ENCODE peak calls at places on chromosome 1, in seven cellular contexts. B, A, K, Z, S, M and I are unnamed samples.

GRCh38 chr1:147236448-147236847 is 6.0 kb upstream of the CHD1L start:
- DNase-seq in B (no peak), A (no peak), K (no peak), Z (no peak), S (no peak), M (no peak), I (no peak)

GRCh38 chr1:197918815-197919522 is 1.8 kb downstream of the LHX9 start:
- DNase-seq in B (no peak), A (no peak), K (peak), Z (no peak), S (no peak), M (no peak), I (no peak)

GRCh38 chr1:201713093-201713810 is 115.7 kb upstream of the IPO9 start:
- DNase-seq in B (peak), A (no peak), K (no peak), Z (peak), S (no peak), M (peak), I (peak)

GRCh38 chr1:156705918-156706646 is 699 bp upstream of the CRABP2 start:
- DNase-seq in B (no peak), A (peak), K (peak), Z (peak), S (peak), M (no peak), I (no peak)

GRCh38 chr1:116852910-116853309 is 56.8 kb upstream of the PTGFRN start:
- DNase-seq in B (peak), A (no peak), K (no peak), Z (no peak), S (no peak), M (no peak), I (peak)

GRCh38 chr1:240492832-240493440 is 119.0 kb downstream of the GREM2 start:
- DNase-seq in B (peak), A (no peak), K (no peak), Z (no peak), S (no peak), M (peak), I (no peak)

GRCh38 chr1:230208619-230209261 is 141.7 kb downstream of the GALNT2 start:
- DNase-seq in B (no peak), A (peak), K (peak), Z (no peak), S (peak), M (no peak), I (no peak)

GRCh38 chr1:203081465-203082355 is 4.1 kb downstream of the MYOG start:
- DNase-seq in B (no peak), A (no peak), K (no peak), Z (no peak), S (no peak), M (no peak), I (no peak)

GRCh38 chr1:39694026-39694425 is 2.8 kb upstream of the HPCAL4 start:
- DNase-seq in B (no peak), A (no peak), K (no peak), Z (no peak), S (no peak), M (no peak), I (no peak)

GRCh38 chr1:91582431-91582921 is 81.8 kb downstream of the CDC7 start:
- DNase-seq in B (peak), A (no peak), K (no peak), Z (peak), S (no peak), M (no peak), I (peak)

GRCh38 chr1:3827813-3828307 is 29.2 kb downstream of the CEP104 start:
- DNase-seq in B (no peak), A (no peak), K (no peak), Z (no peak), S (no peak), M (peak), I (no peak)

GRCh38 chr1:109274533-109275476 is 8.1 kb downstream of the PSRC1 start:
- DNase-seq in B (no peak), A (no peak), K (no peak), Z (peak), S (no peak), M (peak), I (peak)

GRCh38 chr1:226677121-226678020 is 61.7 kb downstream of the ITPKB start:
- DNase-seq in B (peak), A (peak), K (peak), Z (peak), S (peak), M (no peak), I (peak)

GRCh38 chr1:44315521-44315920 is 39.5 kb downstream of the ERI3 start:
- DNase-seq in B (no peak), A (no peak), K (no peak), Z (no peak), S (no peak), M (no peak), I (no peak)

GRCh38 chr1:183635112-183635605 is 424 bp downstream of the ARPC5 start:
- DNase-seq in B (no peak), A (no peak), K (no peak), Z (no peak), S (peak), M (no peak), I (no peak)